ENCODE peak calls at places on chromosome 21, in nine cellular contexts. One of them, this sample, is unnamed.

GRCh38 chr21:21003701-21004100 is 5.5 kb downstream of the NCAM2 start:
- DNase-seq in kidney epithelial cell: no peak
- DNase-seq in fibroblast of the aortic adventitia: peak; percentile 64
- DNase-seq in AG04450: no peak
- DNase-seq in lower lobe of right lung: no peak
- DNase-seq in breast epithelium: no peak
- DNase-seq in pancreas: no peak
- DNase-seq in OCI-LY7: peak; percentile 1
- DNase-seq in psoas muscle: no peak
- DNase-seq in this sample: peak; percentile 46

GRCh38 chr21:32364387-32364786 is 28.4 kb downstream of the URB1 start:
- DNase-seq in kidney epithelial cell: no peak
- DNase-seq in fibroblast of the aortic adventitia: peak; percentile 35
- DNase-seq in AG04450: no peak
- DNase-seq in lower lobe of right lung: no peak
- DNase-seq in breast epithelium: peak; percentile 39
- DNase-seq in pancreas: no peak
- DNase-seq in OCI-LY7: no peak
- DNase-seq in psoas muscle: no peak
- DNase-seq in this sample: peak; percentile 65

GRCh38 chr21:29155118-29155932 is 24.9 kb downstream of the MAP3K7CL start:
- DNase-seq in kidney epithelial cell: no peak
- DNase-seq in fibroblast of the aortic adventitia: peak; percentile 97
- DNase-seq in AG04450: no peak
- DNase-seq in lower lobe of right lung: peak; percentile 63
- DNase-seq in breast epithelium: peak; percentile 52
- DNase-seq in pancreas: no peak
- DNase-seq in OCI-LY7: no peak
- DNase-seq in psoas muscle: peak; percentile 82
- DNase-seq in this sample: peak; percentile 70

GRCh38 chr21:45151484-45152115 is 77.2 kb downstream of the ADARB1 start:
- DNase-seq in kidney epithelial cell: no peak
- DNase-seq in fibroblast of the aortic adventitia: no peak
- DNase-seq in AG04450: no peak
- DNase-seq in lower lobe of right lung: no peak
- DNase-seq in breast epithelium: peak; percentile 44
- DNase-seq in pancreas: no peak
- DNase-seq in OCI-LY7: peak; percentile 42
- DNase-seq in psoas muscle: no peak
- DNase-seq in this sample: no peak

GRCh38 chr21:44962481-44962966 is 22.7 kb downstream of the SLX9 start:
- DNase-seq in kidney epithelial cell: peak; percentile 65
- DNase-seq in fibroblast of the aortic adventitia: peak; percentile 99
- DNase-seq in AG04450: peak; percentile 99
- DNase-seq in lower lobe of right lung: peak; percentile 50
- DNase-seq in breast epithelium: no peak
- DNase-seq in pancreas: no peak
- DNase-seq in OCI-LY7: no peak
- DNase-seq in psoas muscle: peak; percentile 36
- DNase-seq in this sample: peak; percentile 98

GRCh38 chr21:21165063-21165645 is 166.9 kb downstream of the NCAM2 start:
- DNase-seq in kidney epithelial cell: peak; percentile 4
- DNase-seq in fibroblast of the aortic adventitia: peak; percentile 96
- DNase-seq in AG04450: peak; percentile 88
- DNase-seq in lower lobe of right lung: no peak
- DNase-seq in breast epithelium: no peak
- DNase-seq in pancreas: no peak
- DNase-seq in OCI-LY7: no peak
- DNase-seq in psoas muscle: no peak
- DNase-seq in this sample: peak; percentile 95

GRCh38 chr21:46097826-46098286 is at the start of gene COL6A2:
- DNase-seq in kidney epithelial cell: no peak
- DNase-seq in fibroblast of the aortic adventitia: peak; percentile 53
- DNase-seq in AG04450: no peak
- DNase-seq in lower lobe of right lung: peak; percentile 55
- DNase-seq in breast epithelium: peak; percentile 59
- DNase-seq in pancreas: peak; percentile 33
- DNase-seq in OCI-LY7: no peak
- DNase-seq in psoas muscle: peak; percentile 74
- DNase-seq in this sample: peak; percentile 67

GRCh38 chr21:46003575-46004007 is 22.0 kb downstream of the COL6A1 start:
- DNase-seq in kidney epithelial cell: no peak
- DNase-seq in fibroblast of the aortic adventitia: no peak
- DNase-seq in AG04450: no peak
- DNase-seq in lower lobe of right lung: peak; percentile 42
- DNase-seq in breast epithelium: peak; percentile 16
- DNase-seq in pancreas: no peak
- DNase-seq in OCI-LY7: no peak
- DNase-seq in psoas muscle: no peak
- DNase-seq in this sample: no peak

GRCh38 chr21:25925936-25926335 is 191.2 kb downstream of the GABPA start:
- DNase-seq in kidney epithelial cell: no peak
- DNase-seq in fibroblast of the aortic adventitia: peak; percentile 70
- DNase-seq in AG04450: no peak
- DNase-seq in lower lobe of right lung: no peak
- DNase-seq in breast epithelium: no peak
- DNase-seq in pancreas: peak; percentile 37
- DNase-seq in OCI-LY7: no peak
- DNase-seq in psoas muscle: no peak
- DNase-seq in this sample: no peak

GRCh38 chr21:37877888-37878684 is 38.2 kb downstream of the KCNJ6 start:
- DNase-seq in kidney epithelial cell: no peak
- DNase-seq in fibroblast of the aortic adventitia: no peak
- DNase-seq in AG04450: no peak
- DNase-seq in lower lobe of right lung: no peak
- DNase-seq in breast epithelium: no peak
- DNase-seq in pancreas: no peak
- DNase-seq in OCI-LY7: no peak
- DNase-seq in psoas muscle: no peak
- DNase-seq in this sample: no peak

GRCh38 chr21:37207441-37208009 is 59.6 kb downstream of the VPS26C start:
- DNase-seq in kidney epithelial cell: no peak
- DNase-seq in fibroblast of the aortic adventitia: peak; percentile 31
- DNase-seq in AG04450: no peak
- DNase-seq in lower lobe of right lung: no peak
- DNase-seq in breast epithelium: peak; percentile 72
- DNase-seq in pancreas: peak; percentile 31
- DNase-seq in OCI-LY7: no peak
- DNase-seq in psoas muscle: peak; percentile 88
- DNase-seq in this sample: no peak

GRCh38 chr21:46128106-46128982 is 27.0 kb downstream of the FTCD start:
- DNase-seq in kidney epithelial cell: no peak
- DNase-seq in fibroblast of the aortic adventitia: no peak
- DNase-seq in AG04450: no peak
- DNase-seq in lower lobe of right lung: peak; percentile 28
- DNase-seq in breast epithelium: no peak
- DNase-seq in pancreas: no peak
- DNase-seq in OCI-LY7: no peak
- DNase-seq in psoas muscle: peak; percentile 33
- DNase-seq in this sample: no peak

GRCh38 chr21:44722701-44723100 is 11.3 kb upstream of the TSPEAR start:
- DNase-seq in kidney epithelial cell: no peak
- DNase-seq in fibroblast of the aortic adventitia: no peak
- DNase-seq in AG04450: no peak
- DNase-seq in lower lobe of right lung: no peak
- DNase-seq in breast epithelium: no peak
- DNase-seq in pancreas: no peak
- DNase-seq in OCI-LY7: no peak
- DNase-seq in psoas muscle: no peak
- DNase-seq in this sample: no peak

GRCh38 chr21:31342328-31342727 is 1.7 kb downstream of the TIAM1 start:
- DNase-seq in kidney epithelial cell: no peak
- DNase-seq in fibroblast of the aortic adventitia: no peak
- DNase-seq in AG04450: no peak
- DNase-seq in lower lobe of right lung: no peak
- DNase-seq in breast epithelium: no peak
- DNase-seq in pancreas: no peak
- DNase-seq in OCI-LY7: peak; percentile 6
- DNase-seq in psoas muscle: no peak
- DNase-seq in this sample: no peak

GRCh38 chr21:44893948-44894656 is 20.6 kb upstream of the PTTG1IP start:
- DNase-seq in kidney epithelial cell: no peak
- DNase-seq in fibroblast of the aortic adventitia: no peak
- DNase-seq in AG04450: no peak
- DNase-seq in lower lobe of right lung: peak; percentile 16
- DNase-seq in breast epithelium: no peak
- DNase-seq in pancreas: no peak
- DNase-seq in OCI-LY7: no peak
- DNase-seq in psoas muscle: no peak
- DNase-seq in this sample: no peak

GRCh38 chr21:37915941-37916794 is at the start of gene KCNJ6:
- DNase-seq in kidney epithelial cell: no peak
- DNase-seq in fibroblast of the aortic adventitia: peak; percentile 25
- DNase-seq in AG04450: no peak
- DNase-seq in lower lobe of right lung: peak; percentile 63
- DNase-seq in breast epithelium: no peak
- DNase-seq in pancreas: peak; percentile 39
- DNase-seq in OCI-LY7: no peak
- DNase-seq in psoas muscle: no peak
- DNase-seq in this sample: peak; percentile 54

GRCh38 chr21:45637883-45638282 is 5.6 kb upstream of the PCBP3 start:
- DNase-seq in kidney epithelial cell: no peak
- DNase-seq in fibroblast of the aortic adventitia: no peak
- DNase-seq in AG04450: no peak
- DNase-seq in lower lobe of right lung: no peak
- DNase-seq in breast epithelium: no peak
- DNase-seq in pancreas: no peak
- DNase-seq in OCI-LY7: no peak
- DNase-seq in psoas muscle: no peak
- DNase-seq in this sample: no peak

GRCh38 chr21:37001446-37001845 is 5.1 kb upstream of the RIPPLY3 start:
- DNase-seq in kidney epithelial cell: no peak
- DNase-seq in fibroblast of the aortic adventitia: no peak
- DNase-seq in AG04450: no peak
- DNase-seq in lower lobe of right lung: no peak
- DNase-seq in breast epithelium: no peak
- DNase-seq in pancreas: no peak
- DNase-seq in OCI-LY7: no peak
- DNase-seq in psoas muscle: no peak
- DNase-seq in this sample: no peak

GRCh38 chr21:45363921-45364463 is 41.0 kb upstream of the COL18A1 start:
- DNase-seq in kidney epithelial cell: peak; percentile 96
- DNase-seq in fibroblast of the aortic adventitia: peak; percentile 99
- DNase-seq in AG04450: peak; percentile 96
- DNase-seq in lower lobe of right lung: peak; percentile 59
- DNase-seq in breast epithelium: peak; percentile 86
- DNase-seq in pancreas: peak; percentile 66
- DNase-seq in OCI-LY7: no peak
- DNase-seq in psoas muscle: peak; percentile 87
- DNase-seq in this sample: peak; percentile 99

GRCh38 chr21:45540601-45540970 is 1.7 kb downstream of the SLC19A1 start:
- DNase-seq in kidney epithelial cell: no peak
- DNase-seq in fibroblast of the aortic adventitia: peak; percentile 42
- DNase-seq in AG04450: no peak
- DNase-seq in lower lobe of right lung: peak; percentile 40
- DNase-seq in breast epithelium: no peak
- DNase-seq in pancreas: no peak
- DNase-seq in OCI-LY7: no peak
- DNase-seq in psoas muscle: peak; percentile 32
- DNase-seq in this sample: no peak

GRCh38 chr21:45228171-45228641 is 59.5 kb downstream of the POFUT2 start:
- DNase-seq in kidney epithelial cell: peak; percentile 89
- DNase-seq in fibroblast of the aortic adventitia: peak; percentile 99
- DNase-seq in AG04450: peak; percentile 90
- DNase-seq in lower lobe of right lung: no peak
- DNase-seq in breast epithelium: peak; percentile 49
- DNase-seq in pancreas: no peak
- DNase-seq in OCI-LY7: no peak
- DNase-seq in psoas muscle: no peak
- DNase-seq in this sample: peak; percentile 99

GRCh38 chr21:26445440-26445839 is 127.6 kb downstream of the CYYR1 start:
- DNase-seq in kidney epithelial cell: no peak
- DNase-seq in fibroblast of the aortic adventitia: peak; percentile 93
- DNase-seq in AG04450: no peak
- DNase-seq in lower lobe of right lung: no peak
- DNase-seq in breast epithelium: no peak
- DNase-seq in pancreas: no peak
- DNase-seq in OCI-LY7: no peak
- DNase-seq in psoas muscle: no peak
- DNase-seq in this sample: peak; percentile 62

GRCh38 chr21:44802396-44803153 is 955 bp upstream of the UBE2G2 start:
- DNase-seq in kidney epithelial cell: no peak
- DNase-seq in fibroblast of the aortic adventitia: no peak
- DNase-seq in AG04450: no peak
- DNase-seq in lower lobe of right lung: no peak
- DNase-seq in breast epithelium: no peak
- DNase-seq in pancreas: no peak
- DNase-seq in OCI-LY7: peak; percentile 20
- DNase-seq in psoas muscle: no peak
- DNase-seq in this sample: no peak

GRCh38 chr21:17611414-17612022 is 1.2 kb downstream of the BTG3 start:
- DNase-seq in kidney epithelial cell: peak; percentile 55
- DNase-seq in fibroblast of the aortic adventitia: peak; percentile 91
- DNase-seq in AG04450: peak; percentile 77
- DNase-seq in lower lobe of right lung: peak; percentile 86
- DNase-seq in breast epithelium: peak; percentile 85
- DNase-seq in pancreas: peak; percentile 75
- DNase-seq in OCI-LY7: peak; percentile 85
- DNase-seq in psoas muscle: peak; percentile 79
- DNase-seq in this sample: peak; percentile 96
- TF ChIP-seq CTCF in kidney epithelial cell: no peak
- TF ChIP-seq CTCF in fibroblast of the aortic adventitia: no peak
- TF ChIP-seq CTCF in AG04450: no peak
- TF ChIP-seq CTCF in lower lobe of right lung: no peak
- TF ChIP-seq CTCF in breast epithelium: no peak
- TF ChIP-seq CTCF in pancreas: no peak
- TF ChIP-seq CTCF in OCI-LY7: no peak
- TF ChIP-seq CTCF in psoas muscle: no peak
- TF ChIP-seq CTCF in this sample: no peak

GRCh38 chr21:42654179-42654912 is 925 bp downstream of the PDE9A start:
- DNase-seq in kidney epithelial cell: no peak
- DNase-seq in fibroblast of the aortic adventitia: no peak
- DNase-seq in AG04450: no peak
- DNase-seq in lower lobe of right lung: peak; percentile 49
- DNase-seq in breast epithelium: no peak
- DNase-seq in pancreas: no peak
- DNase-seq in OCI-LY7: peak; percentile 89
- DNase-seq in psoas muscle: peak; percentile 24
- DNase-seq in this sample: no peak
- H3K4me3 ChIP-seq in kidney epithelial cell: peak overlapping the region; percentile 35
- H3K4me3 ChIP-seq in fibroblast of the aortic adventitia: no peak overlapping the region
- H3K4me3 ChIP-seq in AG04450: no peak overlapping the region
- H3K4me3 ChIP-seq in lower lobe of right lung: peak overlapping the region; percentile 70
- H3K4me3 ChIP-seq in breast epithelium: peak overlapping the region; percentile 56
- H3K4me3 ChIP-seq in pancreas: peak overlapping the region; percentile 61
- H3K4me3 ChIP-seq in OCI-LY7: peak overlapping the region; percentile 71
- H3K4me3 ChIP-seq in psoas muscle: peak overlapping the region; percentile 66
- H3K4me3 ChIP-seq in this sample: no peak overlapping the region

GRCh38 chr21:43322805-43323204 is 104.1 kb downstream of the SIK1 start:
- DNase-seq in kidney epithelial cell: no peak
- DNase-seq in fibroblast of the aortic adventitia: no peak
- DNase-seq in AG04450: no peak
- DNase-seq in lower lobe of right lung: no peak
- DNase-seq in breast epithelium: no peak
- DNase-seq in pancreas: no peak
- DNase-seq in OCI-LY7: no peak
- DNase-seq in psoas muscle: no peak
- DNase-seq in this sample: no peak
- TF ChIP-seq CTCF in kidney epithelial cell: no peak
- TF ChIP-seq CTCF in fibroblast of the aortic adventitia: no peak
- TF ChIP-seq CTCF in AG04450: no peak
- TF ChIP-seq CTCF in lower lobe of right lung: no peak
- TF ChIP-seq CTCF in breast epithelium: no peak
- TF ChIP-seq CTCF in pancreas: no peak
- TF ChIP-seq CTCF in OCI-LY7: no peak
- TF ChIP-seq CTCF in psoas muscle: no peak
- TF ChIP-seq CTCF in this sample: no peak

GRCh38 chr21:41678016-41678935 is 88.6 kb downstream of the RIPK4 start:
- DNase-seq in kidney epithelial cell: peak; percentile 74
- DNase-seq in fibroblast of the aortic adventitia: no peak
- DNase-seq in AG04450: no peak
- DNase-seq in lower lobe of right lung: peak; percentile 67
- DNase-seq in breast epithelium: peak; percentile 94
- DNase-seq in pancreas: peak; percentile 85
- DNase-seq in OCI-LY7: no peak
- DNase-seq in psoas muscle: no peak
- DNase-seq in this sample: peak; percentile 59
- H3K4me3 ChIP-seq in kidney epithelial cell: peak overlapping the region; percentile 3
- H3K4me3 ChIP-seq in fibroblast of the aortic adventitia: no peak overlapping the region
- H3K4me3 ChIP-seq in AG04450: no peak overlapping the region
- H3K4me3 ChIP-seq in lower lobe of right lung: peak overlapping the region; percentile 21
- H3K4me3 ChIP-seq in breast epithelium: no peak overlapping the region
- H3K4me3 ChIP-seq in pancreas: no peak overlapping the region
- H3K4me3 ChIP-seq in OCI-LY7: no peak overlapping the region
- H3K4me3 ChIP-seq in psoas muscle: no peak overlapping the region
- H3K4me3 ChIP-seq in this sample: no peak overlapping the region